ENCODE peak calls at places on chromosome 3, in four cellular contexts. One of them, this sample, is unnamed.

GRCh38 chr3:99410789-99411311 is 227.5 kb upstream of the COL8A1 start:
- DNase-seq in CD4-positive, alpha-beta T cell: no peak
- DNase-seq in activated CD4-positive, alpha-beta T cell treated with anti-CD3 and anti-CD28 coated beads, Interleukin-2, amount 50 U/mL, for 1 hour: no peak
- DNase-seq in NCI-H526 treated with DMSO at 0.1 percent for 48 hours: no peak
- DNase-seq in this sample: peak; percentile 9

GRCh38 chr3:151827816-151828215 is 13.9 kb downstream of the AADAC start:
- DNase-seq in CD4-positive, alpha-beta T cell: no peak
- DNase-seq in activated CD4-positive, alpha-beta T cell treated with anti-CD3 and anti-CD28 coated beads, Interleukin-2, amount 50 U/mL, for 1 hour: no peak
- DNase-seq in NCI-H526 treated with DMSO at 0.1 percent for 48 hours: no peak
- DNase-seq in this sample: no peak

GRCh38 chr3:31448035-31448881 is 84.5 kb upstream of the STT3B start:
- DNase-seq in CD4-positive, alpha-beta T cell: peak; percentile 14
- DNase-seq in activated CD4-positive, alpha-beta T cell treated with anti-CD3 and anti-CD28 coated beads, Interleukin-2, amount 50 U/mL, for 1 hour: peak; percentile 16
- DNase-seq in NCI-H526 treated with DMSO at 0.1 percent for 48 hours: no peak
- DNase-seq in this sample: no peak

GRCh38 chr3:142735462-142735861 is 11.6 kb downstream of the TRPC1 start:
- DNase-seq in CD4-positive, alpha-beta T cell: no peak
- DNase-seq in activated CD4-positive, alpha-beta T cell treated with anti-CD3 and anti-CD28 coated beads, Interleukin-2, amount 50 U/mL, for 1 hour: no peak
- DNase-seq in NCI-H526 treated with DMSO at 0.1 percent for 48 hours: no peak
- DNase-seq in this sample: no peak

GRCh38 chr3:32406481-32407408 is 15.1 kb downstream of the CMTM7 start:
- DNase-seq in CD4-positive, alpha-beta T cell: no peak
- DNase-seq in activated CD4-positive, alpha-beta T cell treated with anti-CD3 and anti-CD28 coated beads, Interleukin-2, amount 50 U/mL, for 1 hour: no peak
- DNase-seq in NCI-H526 treated with DMSO at 0.1 percent for 48 hours: peak; percentile 81
- DNase-seq in this sample: no peak

GRCh38 chr3:4996771-4997291 is 17.6 kb downstream of the BHLHE40 start:
- DNase-seq in CD4-positive, alpha-beta T cell: no peak
- DNase-seq in activated CD4-positive, alpha-beta T cell treated with anti-CD3 and anti-CD28 coated beads, Interleukin-2, amount 50 U/mL, for 1 hour: no peak
- DNase-seq in NCI-H526 treated with DMSO at 0.1 percent for 48 hours: no peak
- DNase-seq in this sample: no peak

GRCh38 chr3:160616721-160617120 is 51.4 kb upstream of the KPNA4 start:
- DNase-seq in CD4-positive, alpha-beta T cell: no peak
- DNase-seq in activated CD4-positive, alpha-beta T cell treated with anti-CD3 and anti-CD28 coated beads, Interleukin-2, amount 50 U/mL, for 1 hour: no peak
- DNase-seq in NCI-H526 treated with DMSO at 0.1 percent for 48 hours: no peak
- DNase-seq in this sample: no peak

GRCh38 chr3:160052385-160053047 is 63.9 kb downstream of the IL12A start:
- DNase-seq in CD4-positive, alpha-beta T cell: no peak
- DNase-seq in activated CD4-positive, alpha-beta T cell treated with anti-CD3 and anti-CD28 coated beads, Interleukin-2, amount 50 U/mL, for 1 hour: no peak
- DNase-seq in NCI-H526 treated with DMSO at 0.1 percent for 48 hours: no peak
- DNase-seq in this sample: no peak

This sample was measured in neuronal stem cell.